ENCODE peak calls at places on chromosomes 2 and 18, in eight cellular contexts. F, O, D, M, X, R, G and P are unnamed samples.
A peak's percentile ranks its signal among the peaks of the same experiment; 100 is the strongest.

GRCh38 chr2:170155022-170155722 is 22.8 kb upstream of the MYO3B start:
- DNase-seq in M (peak; percentile 60), O (no peak), F (no peak), X (peak; percentile 76), D (peak; percentile 51), R (no peak), G (no peak), P (no peak)

GRCh38 chr2:233319256-233319655 is 11.6 kb downstream of the SAG start:
- DNase-seq in R (no peak), O (no peak), M (no peak), G (no peak), X (no peak), D (no peak), F (no peak), P (no peak)

GRCh38 chr2:140893685-140894084 is 1237.1 kb downstream of the LRP1B start:
- DNase-seq in D (peak; percentile 70), G (no peak), M (peak; percentile 89), F (no peak), R (no peak), O (no peak), X (peak; percentile 91), P (no peak)

GRCh38 chr2:28342081-28342967 is 50.3 kb upstream of the FOSL2 start:
- DNase-seq in O (no peak), G (peak; percentile 89), F (no peak), M (peak; percentile 88), X (peak; percentile 89), R (peak; percentile 62), D (peak; percentile 91), P (no peak)

GRCh38 chr18:44130365-44130942 is 550.2 kb upstream of the SETBP1 start:
- DNase-seq in R (no peak), G (no peak), F (no peak), D (peak; percentile 31), X (peak; percentile 64), M (peak; percentile 60), O (peak; percentile 31), P (peak; percentile 28)

GRCh38 chr2:234446404-234447076 is 50.3 kb downstream of the ARL4C start:
- DNase-seq in D (no peak), O (peak; percentile 93), R (peak; percentile 63), X (no peak), F (peak; percentile 89), M (no peak), G (peak; percentile 72), P (peak; percentile 83)

GRCh38 chr2:150459281-150459680 is 28.2 kb downstream of the RND3 start:
- DNase-seq in M (peak; percentile 48), G (no peak), O (no peak), R (no peak), D (peak; percentile 93), X (peak; percentile 8), F (no peak), P (peak; percentile 73)

GRCh38 chr2:79235135-79235534 is 75.6 kb upstream of the REG3A start:
- DNase-seq in F (no peak), X (no peak), R (no peak), O (peak; percentile 4), M (no peak), D (no peak), G (no peak), P (peak; percentile 15)

GRCh38 chr2:47460766-47461165 is 57.8 kb downstream of the MSH2 start:
- DNase-seq in D (peak; percentile 14), O (no peak), R (no peak), F (no peak), G (no peak), M (no peak), X (no peak), P (no peak)

GRCh38 chr2:168145598-168145997 is 101.8 kb downstream of the STK39 start:
- DNase-seq in R (no peak), M (no peak), G (no peak), X (no peak), D (no peak), F (no peak), O (no peak), P (no peak)

GRCh38 chr18:48152549-48152948 is 222.1 kb upstream of the SMAD2 start:
- DNase-seq in X (peak; percentile 25), F (no peak), M (peak; percentile 69), R (no peak), O (no peak), D (peak; percentile 12), G (peak; percentile 54), P (no peak)

GRCh38 chr18:35753306-35753910 is 171.9 kb downstream of the GALNT1 start:
- DNase-seq in M (no peak), D (no peak), X (peak; percentile 44), F (no peak), R (no peak), G (no peak), O (no peak), P (no peak)

GRCh38 chr2:10171006-10171800 is 48.7 kb downstream of the RRM2 start:
- DNase-seq in O (no peak), F (no peak), M (no peak), X (no peak), G (no peak), D (no peak), R (no peak), P (no peak)

GRCh38 chr2:158189526-158189925 is 87.8 kb downstream of the UPP2 start:
- DNase-seq in X (no peak), M (no peak), F (no peak), R (no peak), O (no peak), G (no peak), D (no peak), P (no peak)

GRCh38 chr18:79139206-79139605 is 70.0 kb downstream of the ATP9B start:
- DNase-seq in M (no peak), G (no peak), R (no peak), X (no peak), F (no peak), D (no peak), O (peak; percentile 7), P (peak; percentile 84)

GRCh38 chr2:238855299-238855698 is 7.4 kb downstream of the TWIST2 start:
- DNase-seq in D (no peak), F (no peak), O (no peak), G (no peak), M (no peak), R (no peak), X (peak; percentile 50), P (no peak)

GRCh38 chr2:238853724-238854123 is 5.8 kb downstream of the TWIST2 start:
- DNase-seq in O (no peak), F (no peak), X (peak; percentile 68), M (peak; percentile 67), D (no peak), R (no peak), G (no peak), P (no peak)

GRCh38 chr2:238854699-238855111 is 6.8 kb downstream of the TWIST2 start:
- DNase-seq in M (no peak), X (peak; percentile 63), R (no peak), O (no peak), F (no peak), G (no peak), D (no peak), P (no peak)

GRCh38 chr2:238853218-238853617 is 5.3 kb downstream of the TWIST2 start:
- DNase-seq in M (no peak), R (no peak), O (no peak), F (no peak), G (no peak), X (no peak), D (no peak), P (no peak)

GRCh38 chr2:238854246-238854645 is 6.4 kb downstream of the TWIST2 start:
- DNase-seq in R (no peak), O (no peak), F (no peak), M (no peak), X (peak; percentile 70), G (no peak), D (no peak), P (no peak)
- H3K4me3 ChIP-seq in R (no peak overlapping the region), O (no peak overlapping the region), F (no peak overlapping the region), M (peak overlapping the region; percentile 42), X (peak overlapping the region; percentile 83), G (no peak overlapping the region), D (peak overlapping the region; percentile 22), P (no peak overlapping the region)

GRCh38 chr2:200360364-200360763 is 53.9 kb downstream of the SPATS2L start:
- DNase-seq in O (no peak), F (no peak), G (no peak), X (no peak), R (no peak), M (no peak), D (no peak), P (no peak)
- H3K4me3 ChIP-seq in O (no peak overlapping the region), F (no peak overlapping the region), G (no peak overlapping the region), X (no peak overlapping the region), R (no peak overlapping the region), M (no peak overlapping the region), D (no peak overlapping the region), P (no peak overlapping the region)

GRCh38 chr18:69885381-69885780 is 62.3 kb downstream of the CD226 start:
- DNase-seq in X (no peak), R (no peak), M (no peak), F (no peak), O (no peak), G (no peak), D (no peak), P (no peak)

GRCh38 chr18:69883781-69884180 is 63.9 kb downstream of the CD226 start:
- DNase-seq in R (no peak), X (no peak), F (no peak), M (no peak), D (no peak), G (no peak), O (no peak), P (no peak)

GRCh38 chr18:69889009-69889408 is 58.7 kb downstream of the CD226 start:
- DNase-seq in G (no peak), O (no peak), X (no peak), M (no peak), R (no peak), D (peak; percentile 31), F (no peak), P (no peak)

GRCh38 chr18:69882965-69883668 is 64.6 kb downstream of the CD226 start:
- DNase-seq in O (peak; percentile 2), R (no peak), X (peak; percentile 4), G (no peak), F (no peak), M (peak; percentile 27), D (no peak), P (no peak)

GRCh38 chr18:69885841-69886531 is 61.7 kb downstream of the CD226 start:
- DNase-seq in R (no peak), O (no peak), F (no peak), X (no peak), D (no peak), M (no peak), G (no peak), P (no peak)
- H3K4me3 ChIP-seq in R (no peak overlapping the region), O (no peak overlapping the region), F (no peak overlapping the region), X (no peak overlapping the region), D (no peak overlapping the region), M (no peak overlapping the region), G (no peak overlapping the region), P (no peak overlapping the region)

DNA sequence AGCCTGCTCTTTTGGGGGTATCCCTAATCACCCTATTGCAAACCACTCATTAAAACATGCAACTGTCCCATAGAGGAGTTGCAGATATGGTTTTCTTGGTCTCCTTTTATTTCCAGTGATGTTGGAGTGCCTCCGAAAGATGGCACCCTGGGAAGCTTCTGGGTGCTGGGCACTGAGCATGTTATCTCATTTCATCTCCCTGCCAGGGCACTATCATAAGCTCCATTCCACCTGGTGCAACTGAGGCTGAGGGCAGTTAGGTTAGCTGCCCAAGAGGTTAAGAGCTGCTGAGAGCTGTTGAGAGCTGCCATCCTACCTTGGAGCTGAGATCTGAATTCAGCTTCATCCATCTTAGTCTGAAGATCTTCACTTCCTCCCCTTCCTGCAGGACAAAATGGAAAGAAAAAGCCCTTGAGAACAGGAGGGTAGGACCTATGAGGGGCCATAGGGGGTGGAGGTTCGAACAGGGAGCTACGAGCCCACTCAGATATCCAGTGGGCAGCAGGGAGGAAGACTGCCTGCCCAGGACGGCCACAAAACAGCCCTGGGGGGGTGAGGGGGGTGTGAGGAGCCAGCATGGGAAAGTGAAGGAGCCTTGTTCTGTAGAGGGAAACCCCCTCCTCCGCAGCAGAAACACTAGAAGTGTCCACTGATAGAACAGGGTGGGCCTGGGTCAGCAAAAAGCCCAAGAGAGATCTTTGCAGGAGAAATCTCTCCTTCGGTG is 202.5 kb downstream of the ZFP36L2 start:
- DNase-seq in O (no peak), G (no peak), R (no peak), D (no peak), X (no peak), M (no peak), F (no peak), P (no peak)
- H3K4me3 ChIP-seq in O (no peak overlapping the region), G (no peak overlapping the region), R (no peak overlapping the region), D (no peak overlapping the region), X (no peak overlapping the region), M (no peak overlapping the region), F (no peak overlapping the region), P (no peak overlapping the region)